ENCODE peak calls at places on chromosomes 12 and 14, in four cellular contexts. X is hepatic stellate cell; V is CD8-positive, alpha-beta T cell; Z is HTR-8/SVneo. R is an unnamed sample.

GRCh38 chr14:92553456-92553855 is 39.9 kb downstream of the RIN3 start:
- DNase-seq in X (peak; percentile 66), V (no peak), Z (peak; percentile 43), R (no peak)

GRCh38 chr12:94954029-94954685 is 49.3 kb downstream of the NDUFA12 start:
- DNase-seq in X (no peak), V (no peak), Z (peak; percentile 14), R (no peak)

GRCh38 chr12:52354197-52354596 is 13.1 kb downstream of the KRT85 start:
- DNase-seq in X (no peak), V (no peak), Z (no peak), R (no peak)

GRCh38 chr12:42625611-42626010 is 36.1 kb upstream of the PRICKLE1 start:
- DNase-seq in X (peak; percentile 16), V (no peak), Z (no peak), R (no peak)

GRCh38 chr14:61977217-61977616 is 215.0 kb downstream of the SNAPC1 start:
- DNase-seq in X (no peak), V (no peak), Z (no peak), R (no peak)

GRCh38 chr12:96195845-96196451 is 1.8 kb downstream of the ELK3 start:
- DNase-seq in X (peak; percentile 47), V (peak; percentile 65), Z (peak; percentile 56), R (no peak)

GRCh38 chr14:55532645-55533309 is 47.2 kb upstream of the KTN1 start:
- DNase-seq in X (no peak), V (no peak), Z (no peak), R (no peak)

GRCh38 chr14:100816286-100816949 is 9.5 kb upstream of the MEG3 start:
- DNase-seq in X (no peak), V (no peak), Z (no peak), R (no peak)

GRCh38 chr12:89750821-89751227 is 42.2 kb upstream of the ATP2B1 start:
- DNase-seq in X (peak; percentile 39), V (no peak), Z (no peak), R (no peak)

R was measured in stimulated activated CD8-positive, alpha-beta memory T cell treated with anti-CD3 and anti-CD28 coated beads, Interleukin-15, amount 100 ng/mL, for 4 hours.